ENCODE peak calls at places on chromosomes 11 and 22, in five cellular contexts. P is right lobe of liver, E is dorsolateral prefrontal cortex, Z is BJ, C is AG09309. N is an unnamed sample.

GRCh38 chr11:57729479-57729878 is 11.8 kb upstream of the SELENOH start:
- DNase-seq in P (no peak), E (no peak), Z (no peak), C (no peak), N (no peak)

GRCh38 chr22:22928666-22929380 is 41.2 kb downstream of the IGLL5 start:
- DNase-seq in P (peak), E (no peak), Z (no peak), C (no peak), N (peak)

GRCh38 chr22:20316217-20316843 is 3.5 kb downstream of the DGCR6L start:
- DNase-seq in P (peak), E (peak), Z (no peak), C (no peak), N (no peak)

GRCh38 chr11:70159612-70160570 is 43.2 kb upstream of the FADD start:
- DNase-seq in P (peak), E (no peak), Z (peak), C (peak), N (peak)

GRCh38 chr11:114279778-114280532 is 16.2 kb upstream of the NNMT start:
- DNase-seq in P (no peak), E (no peak), Z (no peak), C (no peak), N (no peak)

GRCh38 chr11:34145073-34145472 is 39.6 kb downstream of the NAT10 start:
- DNase-seq in P (no peak), E (no peak), Z (no peak), C (no peak), N (no peak)

GRCh38 chr22:45895436-45896152 is 81.4 kb downstream of the WNT7B start:
- DNase-seq in P (no peak), E (no peak), Z (no peak), C (no peak), N (peak)

GRCh38 chr22:49575703-49576081 is 252.0 kb downstream of the BRD1 start:
- DNase-seq in P (peak), E (no peak), Z (no peak), C (no peak), N (no peak)

GRCh38 chr22:49855491-49855911 is 1.9 kb downstream of the ZBED4 start:
- DNase-seq in P (no peak), E (no peak), Z (no peak), C (no peak), N (peak)

GRCh38 chr11:112856591-112856990 is 104.6 kb upstream of the NCAM1 start:
- DNase-seq in P (no peak), E (no peak), Z (no peak), C (no peak), N (no peak)

GRCh38 chr22:46618667-46619066 is 1.5 kb upstream of the GRAMD4 start:
- DNase-seq in P (peak), E (no peak), Z (no peak), C (no peak), N (no peak)

GRCh38 chr11:123428221-123428631 is 1.8 kb upstream of the GRAMD1B start:
- DNase-seq in P (no peak), E (no peak), Z (no peak), C (no peak), N (no peak)

GRCh38 chr11:34343153-34343552 is 14.7 kb downstream of the ABTB2 start:
- DNase-seq in P (no peak), E (no peak), Z (no peak), C (peak), N (no peak)

GRCh38 chr11:95647805-95648379 is 141.7 kb downstream of the FAM76B start:
- DNase-seq in P (no peak), E (no peak), Z (no peak), C (no peak), N (no peak)

GRCh38 chr11:12979928-12980689 is 29.0 kb upstream of the RASSF10 start:
- DNase-seq in P (no peak), E (no peak), Z (no peak), C (no peak), N (no peak)

GRCh38 chr11:111307472-111308108 is 9.2 kb downstream of the POU2AF3 start:
- DNase-seq in P (no peak), E (no peak), Z (no peak), C (no peak), N (no peak)

GRCh38 chr11:86717817-86718501 is 45.5 kb upstream of the ME3 start:
- DNase-seq in P (no peak), E (no peak), Z (no peak), C (no peak), N (no peak)

GRCh38 chr11:69698362-69698761 is 5.5 kb downstream of the FGF19 start:
- DNase-seq in P (no peak), E (no peak), Z (no peak), C (no peak), N (no peak)

GRCh38 chr11:12281571-12282478 is 95.5 kb upstream of the PARVA start:
- DNase-seq in P (peak), E (peak), Z (no peak), C (peak), N (peak)

GRCh38 chr11:57135020-57135751 is 46.6 kb upstream of the LRRC55 start:
- DNase-seq in P (no peak), E (no peak), Z (no peak), C (no peak), N (no peak)

GRCh38 chr11:118522571-118523072 is 4.7 kb upstream of the TTC36 start:
- DNase-seq in P (no peak), E (no peak), Z (no peak), C (no peak), N (no peak)

GRCh38 chr11:11663907-11664306 is 42.1 kb upstream of the GALNT18 start:
- DNase-seq in P (no peak), E (no peak), Z (no peak), C (no peak), N (no peak)

GRCh38 chr11:134561348-134561720 is 149.3 kb upstream of the B3GAT1 start:
- DNase-seq in P (no peak), E (no peak), Z (no peak), C (no peak), N (no peak)

GRCh38 chr11:44497995-44498394 is 67.5 kb upstream of the CD82 start:
- DNase-seq in P (no peak), E (no peak), Z (no peak), C (no peak), N (no peak)

GRCh38 chr11:119590651-119591308 is 138.2 kb downstream of the NECTIN1 start:
- DNase-seq in P (no peak), E (no peak), Z (no peak), C (no peak), N (no peak)

GRCh38 chr22:44620129-44620840 is 81.7 kb upstream of the PRR5 start:
- DNase-seq in P (peak), E (peak), Z (no peak), C (no peak), N (peak)

GRCh38 chr11:129061466-129062194 is 119.0 kb upstream of the TP53AIP1 start:
- DNase-seq in P (no peak), E (no peak), Z (peak), C (no peak), N (no peak)

GRCh38 chr11:8206251-8207079 is 37.6 kb upstream of the RIC3 start:
- DNase-seq in P (peak), E (peak), Z (no peak), C (no peak), N (no peak)

GRCh38 chr22:35739642-35740041 is 22.0 kb downstream of the APOL5 start:
- DNase-seq in P (no peak), E (no peak), Z (no peak), C (no peak), N (no peak)

GRCh38 chr11:12091957-12092558 is 18.3 kb upstream of the MICAL2 start:
- DNase-seq in P (no peak), E (no peak), Z (no peak), C (no peak), N (no peak)

GRCh38 chr22:18970180-18970947 is 34.3 kb upstream of the PRODH start:
- DNase-seq in P (no peak), E (no peak), Z (no peak), C (no peak), N (no peak)

GRCh38 chr11:44611687-44612437 is 46.4 kb downstream of the CD82 start:
- DNase-seq in P (no peak), E (no peak), Z (no peak), C (no peak), N (peak)

GRCh38 chr11:69383372-69383771 is 89.4 kb downstream of the MYEOV start:
- DNase-seq in P (no peak), E (no peak), Z (no peak), C (no peak), N (no peak)

GRCh38 chr22:19059481-19060278 is 62.5 kb downstream of the DGCR2 start:
- DNase-seq in P (no peak), E (no peak), Z (no peak), C (no peak), N (no peak)

DNA sequence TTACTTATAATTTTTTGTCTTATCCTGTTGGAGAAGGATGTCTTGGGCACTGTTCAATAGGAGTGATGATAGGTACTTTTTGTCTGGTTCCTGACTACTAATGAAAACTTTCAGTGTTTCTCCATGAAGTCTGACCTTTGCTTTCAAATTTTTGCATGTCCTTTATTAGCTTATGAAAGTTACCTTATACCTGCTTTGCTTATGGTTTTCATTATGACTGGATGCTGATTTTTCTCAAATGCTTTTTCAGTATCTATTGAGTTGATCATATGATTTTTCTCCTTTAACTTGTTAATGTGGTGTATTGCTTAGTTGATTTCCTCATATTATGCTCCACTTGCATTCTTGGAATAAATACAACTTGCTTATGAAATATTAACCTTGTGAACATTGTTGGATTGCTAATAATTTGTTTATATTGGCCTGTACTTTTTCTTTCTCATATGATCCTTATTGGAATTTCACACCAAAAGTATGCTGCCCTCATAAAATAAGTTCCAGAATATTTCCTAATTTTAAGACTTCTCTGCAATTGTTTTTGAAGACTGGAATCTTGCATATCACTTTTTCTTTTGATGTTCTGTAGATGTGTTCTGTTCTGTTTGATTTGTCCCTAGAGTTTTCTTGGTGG is 85.0 kb upstream of the SC5D start:
- DNase-seq in P (no peak), E (no peak), Z (peak), C (peak), N (no peak)
- H3K4me3 ChIP-seq in P (no peak), E (no peak), Z (no peak), C (no peak), N (no peak)

DNA sequence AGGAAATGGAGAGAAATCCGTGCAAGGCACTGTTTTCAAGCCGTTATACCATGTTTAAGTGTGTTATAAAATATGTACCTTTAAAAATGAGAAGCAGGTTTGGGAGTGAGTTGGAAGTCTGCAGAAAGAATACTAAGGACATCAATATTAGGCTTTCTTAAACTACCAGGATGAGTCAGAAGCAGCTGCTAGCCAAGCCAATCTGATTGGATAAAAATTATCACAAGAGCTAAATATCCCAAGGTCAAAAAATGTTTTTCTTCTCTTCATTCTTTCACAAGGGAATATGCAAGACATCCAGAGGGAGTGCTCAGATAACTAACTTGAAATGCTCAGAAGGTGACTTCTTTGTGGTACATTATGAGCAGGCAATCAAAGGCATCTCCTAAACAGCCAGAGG is 19.3 kb upstream of the CKAP5 start:
- DNase-seq in P (no peak), E (no peak), Z (peak), C (peak), N (no peak)
- TF ChIP-seq CTCF in P (no peak), E (no peak), Z (no peak), C (no peak), N (no peak)

GRCh38 chr11:88623536-88623935 is 286.0 kb upstream of the CTSC start:
- DNase-seq in P (no peak), E (no peak), Z (no peak), C (no peak), N (no peak)

GRCh38 chr11:88618716-88619462 is 281.4 kb upstream of the CTSC start:
- DNase-seq in P (no peak), E (no peak), Z (no peak), C (no peak), N (no peak)
- H3K4me3 ChIP-seq in P (no peak), E (no peak), Z (no peak), C (no peak), N (no peak)

GRCh38 chr11:128036556-128037093 is 550.7 kb downstream of the ETS1 start:
- DNase-seq in P (no peak), E (no peak), Z (no peak), C (no peak), N (no peak)

GRCh38 chr11:128039140-128040021 is 548.0 kb downstream of the ETS1 start:
- DNase-seq in P (no peak), E (no peak), Z (peak), C (peak), N (peak)

GRCh38 chr11:128040603-128041002 is 546.8 kb downstream of the ETS1 start:
- DNase-seq in P (no peak), E (no peak), Z (no peak), C (no peak), N (no peak)

GRCh38 chr11:128036006-128036405 is 551.4 kb downstream of the ETS1 start:
- DNase-seq in P (no peak), E (no peak), Z (no peak), C (no peak), N (no peak)
- TF ChIP-seq CTCF in P (no peak), E (no peak), Z (no peak), C (no peak), N (no peak)

GRCh38 chr11:61103851-61104423 is 1.6 kb downstream of the CD5 start:
- DNase-seq in P (no peak), E (no peak), Z (no peak), C (no peak), N (no peak)
- H3K4me3 ChIP-seq in P (no peak), E (no peak), Z (no peak), C (no peak), N (no peak)

DNA sequence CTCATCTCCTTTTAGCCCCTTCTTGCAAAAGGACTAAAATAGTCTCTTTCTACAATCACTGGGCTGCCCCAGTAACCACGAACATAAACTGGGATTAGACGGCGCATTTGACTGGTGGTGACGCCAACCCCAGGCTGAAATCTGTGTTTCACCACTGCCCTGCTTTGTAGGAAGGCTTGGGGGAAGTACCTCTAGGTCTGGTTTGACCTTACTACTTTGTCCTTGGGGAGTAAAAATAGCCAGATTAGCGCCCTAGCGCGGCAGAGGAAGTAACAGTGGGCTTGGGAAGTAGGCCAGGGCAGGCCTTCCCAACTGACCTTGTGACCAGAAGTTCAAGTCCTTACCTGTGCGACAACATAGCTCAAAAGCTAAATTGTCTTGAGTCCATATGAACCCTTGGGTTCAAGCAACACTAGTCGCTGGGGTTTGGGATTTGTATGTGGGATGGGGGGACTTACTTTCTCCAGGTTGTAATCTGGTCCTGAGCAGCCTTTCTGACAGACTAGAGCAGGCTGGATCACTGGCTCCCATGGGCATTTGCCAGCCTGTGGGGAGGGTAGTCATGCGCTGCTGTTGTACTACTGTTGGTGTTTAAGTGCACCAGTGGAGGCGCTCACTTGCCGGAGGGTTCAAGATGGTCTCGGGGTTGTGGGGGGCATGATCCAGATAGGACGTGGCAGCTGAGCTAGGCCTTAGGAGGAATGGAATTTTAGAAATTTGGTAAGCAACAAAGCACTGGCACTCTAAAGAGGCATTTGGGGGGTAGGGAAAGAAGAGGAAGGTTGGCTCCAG is 953 bp upstream of the PACS1 start:
- DNase-seq in P (peak), E (no peak), Z (no peak), C (peak), N (no peak)
- TF ChIP-seq CTCF in P (no peak), E (no peak), Z (peak), C (peak), N (no peak)

GRCh38 chr11:17718510-17718962 is 835 bp upstream of the MYOD1 start:
- DNase-seq in P (no peak), E (no peak), Z (no peak), C (no peak), N (no peak)
- H3K4me3 ChIP-seq in P (no peak), E (no peak), Z (no peak), C (no peak), N (no peak)

DNA sequence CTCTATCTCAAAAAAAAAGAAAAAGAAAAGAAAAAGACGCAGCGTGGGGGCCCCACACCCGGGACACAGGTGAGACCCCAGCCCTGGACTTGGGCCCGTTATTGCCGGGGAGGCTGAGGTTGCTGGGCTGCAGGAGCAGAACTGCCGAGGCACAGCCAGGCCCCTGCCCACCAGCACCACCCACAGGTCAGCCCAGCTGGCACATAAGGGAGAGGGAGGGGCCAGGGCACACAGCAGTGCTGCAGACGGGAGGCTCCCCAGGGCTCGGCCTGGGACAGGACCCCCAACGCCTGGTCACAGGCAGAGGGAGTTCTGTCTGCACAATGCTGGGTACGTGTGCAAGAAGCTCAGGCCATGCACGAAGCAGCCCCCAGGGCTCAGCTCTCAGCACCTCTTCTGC is 18.5 kb downstream of the CHID1 start:
- DNase-seq in P (no peak), E (no peak), Z (no peak), C (no peak), N (no peak)
- TF ChIP-seq CTCF in P (no peak), E (no peak), Z (peak), C (no peak), N (no peak)

GRCh38 chr11:65892661-65893317 is 2.3 kb downstream of the CCDC85B start:
- DNase-seq in P (no peak), E (no peak), Z (no peak), C (no peak), N (no peak)
- H3K4me3 ChIP-seq in P (peak), E (peak), Z (peak), C (peak), N (no peak)

GRCh38 chr22:31752096-31752847 is 1.5 kb upstream of the DEPDC5 start:
- DNase-seq in P (no peak), E (no peak), Z (no peak), C (no peak), N (no peak)
- TF ChIP-seq CTCF in P (no peak), E (no peak), Z (no peak), C (no peak), N (no peak)

N was measured in mucosa of descending colon.